ENCODE peak calls at places on chromosomes 6 and 20, in eight cellular contexts. One of them, this sample, is unnamed. For H3K4me1, the result is how much of the 10 kb centered on the place peaks cover.

GRCh38 chr6:85416766-85417165 is 33.1 kb upstream of the NT5E start:
- DNase-seq in heart right ventricle: no peak
- DNase-seq in keratinocyte: no peak
- DNase-seq in tibial artery: no peak
- DNase-seq in pancreas: no peak
- DNase-seq in MM.1S: no peak
- DNase-seq in prostate gland: no peak
- DNase-seq in lower lobe of right lung: no peak
- DNase-seq in this sample: no peak

GRCh38 chr6:154318711-154319110 is 37.9 kb downstream of the IPCEF1 start:
- DNase-seq in heart right ventricle: no peak
- DNase-seq in keratinocyte: no peak
- DNase-seq in tibial artery: no peak
- DNase-seq in pancreas: no peak
- DNase-seq in MM.1S: no peak
- DNase-seq in prostate gland: no peak
- DNase-seq in lower lobe of right lung: no peak
- DNase-seq in this sample: no peak

GRCh38 chr20:19888269-19888669 is 128.9 kb upstream of the NAA20 start:
- DNase-seq in heart right ventricle: no peak
- DNase-seq in keratinocyte: no peak
- DNase-seq in tibial artery: no peak
- DNase-seq in pancreas: no peak
- DNase-seq in MM.1S: no peak
- DNase-seq in prostate gland: peak
- DNase-seq in lower lobe of right lung: no peak
- DNase-seq in this sample: no peak

GRCh38 chr6:43493230-43493629 is 15.9 kb downstream of the TJAP1 start:
- DNase-seq in heart right ventricle: no peak
- DNase-seq in keratinocyte: no peak
- DNase-seq in tibial artery: no peak
- DNase-seq in pancreas: no peak
- DNase-seq in MM.1S: no peak
- DNase-seq in prostate gland: no peak
- DNase-seq in lower lobe of right lung: no peak
- DNase-seq in this sample: no peak

GRCh38 chr6:113089056-113089455 is 741.9 kb downstream of the RFPL4B start:
- DNase-seq in heart right ventricle: no peak
- DNase-seq in keratinocyte: no peak
- DNase-seq in tibial artery: no peak
- DNase-seq in pancreas: no peak
- DNase-seq in MM.1S: no peak
- DNase-seq in prostate gland: no peak
- DNase-seq in lower lobe of right lung: no peak
- DNase-seq in this sample: peak

GRCh38 chr20:14401479-14402138 is 64.2 kb upstream of the FLRT3 start:
- DNase-seq in heart right ventricle: no peak
- DNase-seq in keratinocyte: no peak
- DNase-seq in tibial artery: no peak
- DNase-seq in pancreas: no peak
- DNase-seq in MM.1S: no peak
- DNase-seq in prostate gland: no peak
- DNase-seq in lower lobe of right lung: no peak
- DNase-seq in this sample: no peak

GRCh38 chr6:146664871-146665270 is 66.1 kb downstream of the ADGB start:
- DNase-seq in heart right ventricle: no peak
- DNase-seq in keratinocyte: no peak
- DNase-seq in tibial artery: no peak
- DNase-seq in pancreas: no peak
- DNase-seq in MM.1S: no peak
- DNase-seq in prostate gland: no peak
- DNase-seq in lower lobe of right lung: no peak
- DNase-seq in this sample: no peak

GRCh38 chr6:16758163-16758975 is 2.9 kb downstream of the ATXN1 start:
- DNase-seq in heart right ventricle: no peak
- DNase-seq in keratinocyte: no peak
- DNase-seq in tibial artery: no peak
- DNase-seq in pancreas: no peak
- DNase-seq in MM.1S: no peak
- DNase-seq in prostate gland: no peak
- DNase-seq in lower lobe of right lung: no peak
- DNase-seq in this sample: peak

GRCh38 chr20:25297141-25297905 is 49.4 kb downstream of the PYGB start:
- DNase-seq in heart right ventricle: no peak
- DNase-seq in keratinocyte: no peak
- DNase-seq in tibial artery: no peak
- DNase-seq in pancreas: no peak
- DNase-seq in MM.1S: peak
- DNase-seq in prostate gland: no peak
- DNase-seq in lower lobe of right lung: no peak
- DNase-seq in this sample: no peak

GRCh38 chr20:420721-421574 is 12.8 kb downstream of the RBCK1 start:
- DNase-seq in heart right ventricle: no peak
- DNase-seq in keratinocyte: no peak
- DNase-seq in tibial artery: peak
- DNase-seq in pancreas: no peak
- DNase-seq in MM.1S: no peak
- DNase-seq in prostate gland: no peak
- DNase-seq in lower lobe of right lung: no peak
- DNase-seq in this sample: peak

GRCh38 chr6:32081168-32081624 is 27.9 kb downstream of the TNXB start:
- DNase-seq in heart right ventricle: peak
- DNase-seq in keratinocyte: no peak
- DNase-seq in tibial artery: peak
- DNase-seq in pancreas: no peak
- DNase-seq in MM.1S: no peak
- DNase-seq in prostate gland: no peak
- DNase-seq in lower lobe of right lung: no peak
- DNase-seq in this sample: peak

GRCh38 chr6:129251669-129252376 is 368.9 kb downstream of the LAMA2 start:
- DNase-seq in heart right ventricle: no peak
- DNase-seq in keratinocyte: peak
- DNase-seq in tibial artery: no peak
- DNase-seq in pancreas: no peak
- DNase-seq in MM.1S: peak
- DNase-seq in prostate gland: peak
- DNase-seq in lower lobe of right lung: no peak
- DNase-seq in this sample: peak

GRCh38 chr6:45946352-45946751 is 69.3 kb downstream of the CLIC5 start:
- DNase-seq in heart right ventricle: no peak
- DNase-seq in keratinocyte: no peak
- DNase-seq in tibial artery: no peak
- DNase-seq in pancreas: no peak
- DNase-seq in MM.1S: no peak
- DNase-seq in prostate gland: no peak
- DNase-seq in lower lobe of right lung: no peak
- DNase-seq in this sample: peak

GRCh38 chr20:58192567-58192966 is 35.9 kb downstream of the ANKRD60 start:
- DNase-seq in heart right ventricle: no peak
- DNase-seq in keratinocyte: no peak
- DNase-seq in tibial artery: no peak
- DNase-seq in pancreas: no peak
- DNase-seq in MM.1S: no peak
- DNase-seq in prostate gland: no peak
- DNase-seq in lower lobe of right lung: no peak
- DNase-seq in this sample: no peak

GRCh38 chr6:55496201-55496600 is 82.8 kb downstream of the HMGCLL1 start:
- DNase-seq in heart right ventricle: no peak
- DNase-seq in keratinocyte: no peak
- DNase-seq in tibial artery: no peak
- DNase-seq in pancreas: no peak
- DNase-seq in MM.1S: no peak
- DNase-seq in prostate gland: no peak
- DNase-seq in lower lobe of right lung: no peak
- DNase-seq in this sample: no peak

DNA sequence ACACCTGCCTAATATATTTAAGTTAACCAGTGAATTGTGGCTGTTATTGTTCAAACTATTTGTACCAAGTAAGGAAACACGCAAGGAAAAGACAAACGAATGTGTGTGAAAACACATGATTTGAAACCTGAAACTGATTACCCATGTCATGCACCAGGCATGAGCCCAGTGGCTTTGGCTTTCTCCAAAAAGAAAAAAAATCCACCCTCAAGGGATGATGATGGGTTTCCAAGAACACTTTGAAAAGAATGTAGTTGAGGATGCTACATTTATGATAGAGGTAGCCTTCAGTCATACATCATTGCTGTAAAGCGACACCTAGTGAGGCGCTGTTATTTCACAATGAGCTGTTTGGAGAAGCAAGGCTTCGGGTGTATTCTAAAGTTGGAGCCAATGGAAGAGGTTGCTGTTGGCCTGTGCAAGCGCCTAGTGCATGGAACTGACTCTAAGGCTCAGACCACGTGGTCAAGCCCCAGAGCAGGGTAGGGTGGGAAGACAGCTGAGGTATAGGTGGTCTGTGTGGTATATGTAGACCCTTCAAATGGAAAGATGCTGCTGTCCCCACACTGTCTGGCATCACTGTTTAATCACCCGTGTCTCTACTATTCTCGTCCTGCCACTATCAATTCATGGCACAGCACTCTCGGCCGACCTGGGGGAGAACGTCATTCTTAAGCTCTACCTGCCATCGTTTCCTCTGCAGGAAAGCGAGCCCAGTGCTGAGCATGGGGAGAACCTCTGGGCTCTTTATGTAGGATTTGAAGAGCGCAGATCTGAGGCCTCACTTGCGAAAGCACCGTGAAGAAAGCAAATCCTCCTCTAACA is 124.7 kb downstream of the SCML4 start:
- DNase-seq in heart right ventricle: no peak
- DNase-seq in keratinocyte: no peak
- DNase-seq in tibial artery: no peak
- DNase-seq in pancreas: no peak
- DNase-seq in MM.1S: no peak
- DNase-seq in prostate gland: no peak
- DNase-seq in lower lobe of right lung: no peak
- DNase-seq in this sample: no peak
- H3K4me1 ChIP-seq in heart right ventricle: under half
- H3K4me1 ChIP-seq in keratinocyte: under half
- H3K4me1 ChIP-seq in tibial artery: under half
- H3K4me1 ChIP-seq in pancreas: under half
- H3K4me1 ChIP-seq in MM.1S: under half
- H3K4me1 ChIP-seq in prostate gland: under half
- H3K4me1 ChIP-seq in lower lobe of right lung: under half
- H3K4me1 ChIP-seq in this sample: under half

GRCh38 chr20:62838511-62838910 is 21.7 kb downstream of the COL9A3 start:
- DNase-seq in heart right ventricle: no peak
- DNase-seq in keratinocyte: no peak
- DNase-seq in tibial artery: no peak
- DNase-seq in pancreas: no peak
- DNase-seq in MM.1S: no peak
- DNase-seq in prostate gland: no peak
- DNase-seq in lower lobe of right lung: no peak
- DNase-seq in this sample: no peak
- H3K4me3 ChIP-seq in heart right ventricle: no peak
- H3K4me3 ChIP-seq in keratinocyte: no peak
- H3K4me3 ChIP-seq in tibial artery: no peak
- H3K4me3 ChIP-seq in pancreas: no peak
- H3K4me3 ChIP-seq in MM.1S: no peak
- H3K4me3 ChIP-seq in prostate gland: no peak
- H3K4me3 ChIP-seq in lower lobe of right lung: no peak
- H3K4me3 ChIP-seq in this sample: no peak

DNA sequence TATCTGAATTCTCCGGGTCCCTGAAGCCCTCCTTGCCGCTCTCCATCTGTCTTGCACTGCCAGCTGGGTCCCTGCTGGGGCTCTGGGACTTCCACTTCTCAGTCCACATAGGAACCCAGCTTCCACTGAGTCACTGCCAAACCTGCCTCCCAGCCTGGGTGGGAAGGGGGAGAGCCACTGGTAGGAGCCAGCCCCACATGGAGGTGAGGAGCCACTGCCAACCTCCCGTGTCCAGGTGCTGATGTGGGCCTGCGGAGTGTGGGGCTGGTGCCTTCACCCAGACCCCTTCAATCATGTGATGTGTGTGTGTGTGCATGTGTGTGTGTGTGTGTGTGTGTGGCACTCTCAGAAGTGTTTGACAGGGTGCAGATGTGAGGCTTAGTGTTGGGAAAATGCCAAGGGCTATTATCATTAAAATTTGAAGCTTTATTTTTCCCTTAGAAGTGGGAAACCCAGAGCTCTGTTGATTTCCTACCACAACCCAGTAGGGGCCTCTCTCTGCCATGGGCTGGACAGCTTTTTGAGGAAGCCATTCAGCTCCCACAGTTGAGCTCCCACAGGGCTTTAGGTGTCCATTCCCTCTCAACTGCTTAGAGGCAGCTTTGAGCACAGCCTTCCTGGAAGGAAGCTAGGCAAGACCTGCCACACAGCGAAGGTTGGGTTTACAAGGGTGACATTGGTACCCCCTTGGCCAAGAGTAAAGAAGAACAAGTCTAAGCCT is 9.3 kb upstream of the SGK2 start:
- DNase-seq in heart right ventricle: no peak
- DNase-seq in keratinocyte: no peak
- DNase-seq in tibial artery: no peak
- DNase-seq in pancreas: no peak
- DNase-seq in MM.1S: no peak
- DNase-seq in prostate gland: no peak
- DNase-seq in lower lobe of right lung: no peak
- DNase-seq in this sample: no peak
- TF ChIP-seq CTCF in heart right ventricle: no peak
- TF ChIP-seq CTCF in keratinocyte: no peak
- TF ChIP-seq CTCF in tibial artery: no peak
- TF ChIP-seq CTCF in pancreas: no peak
- TF ChIP-seq CTCF in MM.1S: no peak
- TF ChIP-seq CTCF in prostate gland: no peak
- TF ChIP-seq CTCF in lower lobe of right lung: no peak
- TF ChIP-seq CTCF in this sample: no peak

GRCh38 chr20:41444821-41445220 is 78.2 kb upstream of the EMILIN3 start:
- DNase-seq in heart right ventricle: no peak
- DNase-seq in keratinocyte: no peak
- DNase-seq in tibial artery: no peak
- DNase-seq in pancreas: no peak
- DNase-seq in MM.1S: no peak
- DNase-seq in prostate gland: no peak
- DNase-seq in lower lobe of right lung: no peak
- DNase-seq in this sample: no peak

GRCh38 chr20:41446471-41446870 is 79.9 kb upstream of the EMILIN3 start:
- DNase-seq in heart right ventricle: no peak
- DNase-seq in keratinocyte: no peak
- DNase-seq in tibial artery: no peak
- DNase-seq in pancreas: no peak
- DNase-seq in MM.1S: no peak
- DNase-seq in prostate gland: no peak
- DNase-seq in lower lobe of right lung: no peak
- DNase-seq in this sample: no peak

GRCh38 chr20:41440882-41441281 is 74.3 kb upstream of the EMILIN3 start:
- DNase-seq in heart right ventricle: no peak
- DNase-seq in keratinocyte: no peak
- DNase-seq in tibial artery: no peak
- DNase-seq in pancreas: no peak
- DNase-seq in MM.1S: no peak
- DNase-seq in prostate gland: no peak
- DNase-seq in lower lobe of right lung: no peak
- DNase-seq in this sample: no peak

GRCh38 chr20:41447026-41447425 is 80.4 kb upstream of the EMILIN3 start:
- DNase-seq in heart right ventricle: no peak
- DNase-seq in keratinocyte: no peak
- DNase-seq in tibial artery: no peak
- DNase-seq in pancreas: no peak
- DNase-seq in MM.1S: no peak
- DNase-seq in prostate gland: no peak
- DNase-seq in lower lobe of right lung: no peak
- DNase-seq in this sample: no peak

GRCh38 chr20:41443667-41444066 is 77.0 kb upstream of the EMILIN3 start:
- DNase-seq in heart right ventricle: no peak
- DNase-seq in keratinocyte: no peak
- DNase-seq in tibial artery: no peak
- DNase-seq in pancreas: no peak
- DNase-seq in MM.1S: no peak
- DNase-seq in prostate gland: no peak
- DNase-seq in lower lobe of right lung: no peak
- DNase-seq in this sample: no peak
- H3K4me1 ChIP-seq in heart right ventricle: under half
- H3K4me1 ChIP-seq in keratinocyte: under half
- H3K4me1 ChIP-seq in tibial artery: under half
- H3K4me1 ChIP-seq in pancreas: under half
- H3K4me1 ChIP-seq in MM.1S: under half
- H3K4me1 ChIP-seq in prostate gland: under half
- H3K4me1 ChIP-seq in lower lobe of right lung: under half
- H3K4me1 ChIP-seq in this sample: under half

This sample was measured in testis.